ENCODE peak calls at places on chromosomes 5 and 9, in four cellular contexts. H, E, X and R are unnamed samples.

GRCh38 chr9:131758972-131759647 is 19.2 kb upstream of the RAPGEF1 start:
- ATAC-seq in H (no peak), E (no peak), X (peak), R (no peak)

GRCh38 chr5:55426455-55426854 is 108.3 kb downstream of the PLPP1 start:
- ATAC-seq in H (no peak), E (no peak), X (no peak), R (no peak)

GRCh38 chr5:75566710-75567309 is 44.4 kb upstream of the ANKDD1B start:
- ATAC-seq in H (peak), E (peak), X (peak), R (peak)

GRCh38 chr5:62780888-62781287 is 202.3 kb downstream of the LRRC70 start:
- ATAC-seq in H (no peak), E (no peak), X (no peak), R (no peak)

GRCh38 chr9:106888992-106889631 is 26.1 kb downstream of the ZNF462 start:
- ATAC-seq in H (no peak), E (no peak), X (no peak), R (no peak)

GRCh38 chr5:27080147-27080546 is 41.8 kb upstream of the CDH9 start:
- ATAC-seq in H (no peak), E (no peak), X (no peak), R (no peak)

GRCh38 chr5:75081510-75081909 is 29.2 kb upstream of the GCNT4 start:
- ATAC-seq in H (no peak), E (no peak), X (no peak), R (no peak)

GRCh38 chr5:175517824-175518450 is 39.6 kb downstream of the SFXN1 start:
- ATAC-seq in H (peak), E (peak), X (peak), R (no peak)

GRCh38 chr5:147464211-147464610 is 45.7 kb downstream of the DPYSL3 start:
- ATAC-seq in H (no peak), E (no peak), X (peak), R (peak)

GRCh38 chr5:675111-675875 is 17.9 kb downstream of the TPPP start:
- ATAC-seq in H (no peak), E (no peak), X (no peak), R (no peak)

GRCh38 chr5:37703841-37704241 is 136.0 kb downstream of the GDNF start:
- ATAC-seq in H (no peak), E (no peak), X (no peak), R (no peak)

GRCh38 chr9:36207546-36208012 is 16.9 kb downstream of the CLTA start:
- ATAC-seq in H (no peak), E (peak), X (no peak), R (no peak)

GRCh38 chr5:140632366-140633080 is 452 bp downstream of the CD14 start:
- ATAC-seq in H (peak), E (peak), X (peak), R (no peak)

GRCh38 chr9:90827181-90827866 is 25.7 kb downstream of the SYK start:
- ATAC-seq in H (peak), E (no peak), X (peak), R (no peak)

GRCh38 chr5:350355-350754 is 28.8 kb downstream of the AHRR start:
- ATAC-seq in H (no peak), E (no peak), X (no peak), R (no peak)

GRCh38 chr9:83041771-83042170 is 21.2 kb downstream of the RASEF start:
- ATAC-seq in H (no peak), E (no peak), X (no peak), R (no peak)